ENCODE peak calls at places on chromosome 17, in eight cellular contexts. O is thoracic aorta, V is esophagus squamous epithelium, K is upper lobe of right lung, J is neural crest cell, Z is fibroblast of pulmonary artery, T is MM.1S, S is GM10248. C is an unnamed sample.

GRCh38 chr17:42720996-42721583 is 23.8 kb downstream of the EZH1 start:
- DNase-seq in K (no peak), J (peak; percentile 18), T (peak; percentile 82), S (peak; percentile 75), Z (peak; percentile 87), O (no peak), V (no peak), C (peak; percentile 74)

GRCh38 chr17:54891176-54891821 is 9.4 kb upstream of the TOM1L1 start:
- DNase-seq in O (no peak), J (peak; percentile 9), Z (peak; percentile 76), S (peak; percentile 20), V (no peak), K (no peak), T (peak; percentile 59), C (peak; percentile 27)

GRCh38 chr17:45584092-45585036 is 93.8 kb upstream of the PLEKHM1 start:
- DNase-seq in T (peak; percentile 92), Z (peak; percentile 39), J (peak; percentile 54), S (peak; percentile 80), V (no peak), O (no peak), K (peak; percentile 86), C (peak; percentile 82)

GRCh38 chr17:9575381-9576072 is at the start of gene STX8:
- DNase-seq in S (peak; percentile 88), K (peak; percentile 97), O (peak; percentile 71), T (peak; percentile 85), V (peak; percentile 52), J (peak; percentile 94), Z (peak; percentile 91), C (peak; percentile 88)

GRCh38 chr17:77602883-77603640 is 355.4 kb upstream of the TNRC6C start:
- DNase-seq in J (no peak), S (no peak), T (no peak), O (no peak), V (no peak), K (peak; percentile 39), Z (no peak), C (no peak)

GRCh38 chr17:2181206-2181983 is 122.2 kb downstream of the SMG6 start:
- DNase-seq in O (peak; percentile 71), Z (peak; percentile 96), S (no peak), V (no peak), K (no peak), J (no peak), T (no peak), C (no peak)

GRCh38 chr17:72950236-72950931 is 142.1 kb downstream of the SLC39A11 start:
- DNase-seq in S (no peak), J (no peak), T (no peak), Z (no peak), K (no peak), V (no peak), O (no peak), C (no peak)

GRCh38 chr17:58402679-58403078 is 14.7 kb downstream of the RNF43 start:
- DNase-seq in S (no peak), O (no peak), J (no peak), T (no peak), K (no peak), Z (peak; percentile 63), V (no peak), C (no peak)

GRCh38 chr17:73906896-73907600 is 262.8 kb upstream of the SDK2 start:
- DNase-seq in Z (no peak), V (no peak), T (no peak), O (no peak), K (no peak), J (no peak), S (no peak), C (no peak)

GRCh38 chr17:78343099-78343432 is 16.8 kb downstream of the SOCS3 start:
- DNase-seq in J (no peak), O (peak; percentile 74), T (no peak), V (no peak), S (no peak), K (peak; percentile 80), Z (peak; percentile 89), C (peak; percentile 53)

GRCh38 chr17:30519707-30520106 is 42.5 kb downstream of the GOSR1 start:
- DNase-seq in K (no peak), O (no peak), J (no peak), V (no peak), S (no peak), Z (peak; percentile 94), T (no peak), C (no peak)

GRCh38 chr17:70072900-70073299 is 2.1 kb upstream of the KCNJ16 start:
- DNase-seq in Z (no peak), S (no peak), O (no peak), K (no peak), T (no peak), V (no peak), J (no peak), C (no peak)

GRCh38 chr17:2844386-2844785 is 48.1 kb downstream of the RAP1GAP2 start:
- DNase-seq in S (no peak), V (no peak), T (no peak), K (no peak), O (no peak), J (no peak), Z (no peak), C (no peak)

GRCh38 chr17:47989700-47990099 is 18.8 kb downstream of the CDK5RAP3 start:
- DNase-seq in J (no peak), T (peak; percentile 83), Z (no peak), V (no peak), S (no peak), K (no peak), O (no peak), C (no peak)

GRCh38 chr17:28993645-28994426 is 12.0 kb downstream of the SEZ6 start:
- DNase-seq in S (no peak), V (no peak), O (no peak), T (no peak), J (no peak), Z (no peak), K (no peak), C (no peak)

GRCh38 chr17:35795007-35795870 is at the start of gene MMP28:
- DNase-seq in O (no peak), Z (no peak), K (peak; percentile 88), V (no peak), T (no peak), S (peak; percentile 46), J (no peak), C (peak; percentile 69)

GRCh38 chr17:53061446-53061845 is 761.3 kb upstream of the KIF2B start:
- DNase-seq in V (no peak), O (no peak), Z (no peak), T (no peak), J (no peak), S (no peak), K (no peak), C (no peak)

GRCh38 chr17:44081681-44082080 is 11.1 kb downstream of the G6PC3 start:
- DNase-seq in O (no peak), Z (no peak), V (no peak), T (no peak), J (no peak), K (no peak), S (no peak), C (no peak)

GRCh38 chr17:82418001-82418986 is at the start of the genes HEXD and OGFOD3:
- DNase-seq in V (no peak), S (peak; percentile 97), O (no peak), J (peak; percentile 73), T (peak; percentile 90), Z (peak; percentile 78), K (peak; percentile 94), C (peak; percentile 98)
- TF ChIP-seq CTCF in V (no peak), S (no peak), O (no peak), J (no peak), T (no peak), Z (no peak), K (no peak), C (no peak)

GRCh38 chr17:16327018-16327417 is 26.3 kb downstream of the CENPV start:
- DNase-seq in Z (no peak), T (no peak), J (no peak), S (no peak), K (no peak), V (no peak), O (no peak), C (no peak)

GRCh38 chr17:16325964-16326363 is 27.3 kb downstream of the CENPV start:
- DNase-seq in V (no peak), J (no peak), K (no peak), Z (no peak), T (no peak), S (no peak), O (no peak), C (no peak)

DNA sequence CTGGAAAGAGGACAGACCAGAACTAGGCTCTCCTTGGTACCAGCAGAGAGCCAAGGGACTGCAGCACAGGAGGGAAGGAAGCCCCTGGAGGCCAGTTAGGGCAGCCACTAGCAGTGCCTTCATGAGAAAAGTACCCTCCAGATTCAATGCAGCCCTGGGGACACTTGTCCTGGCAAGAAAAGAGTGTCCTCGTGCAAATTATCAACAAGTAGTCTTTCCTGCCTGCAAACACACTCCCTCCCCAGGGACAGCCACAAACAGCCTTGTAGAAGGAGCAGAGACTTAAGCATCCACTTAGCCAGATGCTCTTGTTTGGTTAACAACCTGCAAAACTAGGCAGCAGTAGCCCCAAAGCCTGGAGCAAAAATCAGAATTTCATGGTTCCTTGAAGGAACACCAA is 24.3 kb downstream of the CENPV start:
- DNase-seq in T (no peak), K (no peak), Z (peak; percentile 2), S (no peak), V (no peak), J (no peak), O (no peak), C (peak; percentile 41)
- TF ChIP-seq CTCF in T (no peak), K (no peak), Z (peak; percentile 22), S (no peak), V (no peak), J (no peak), O (no peak), C (no peak)

GRCh38 chr17:80926601-80927250 is 64.9 kb upstream of the CHMP6 start:
- DNase-seq in S (no peak), Z (no peak), O (no peak), T (no peak), V (no peak), J (no peak), K (peak; percentile 44), C (no peak)

GRCh38 chr17:80924111-80924806 is 67.4 kb upstream of the CHMP6 start:
- DNase-seq in T (no peak), S (no peak), O (no peak), K (peak; percentile 58), Z (no peak), J (no peak), V (no peak), C (no peak)

GRCh38 chr17:80923211-80924110 is 68.2 kb upstream of the CHMP6 start:
- DNase-seq in V (no peak), S (no peak), Z (no peak), K (peak; percentile 60), O (no peak), T (no peak), J (no peak), C (no peak)

GRCh38 chr17:80925668-80926067 is 66.0 kb upstream of the CHMP6 start:
- DNase-seq in S (no peak), Z (no peak), K (peak; percentile 61), V (no peak), T (no peak), O (no peak), J (no peak), C (no peak)

GRCh38 chr17:80924807-80925610 is 66.6 kb upstream of the CHMP6 start:
- DNase-seq in S (no peak), T (no peak), J (no peak), O (no peak), V (no peak), Z (no peak), K (peak; percentile 60), C (no peak)
- TF ChIP-seq CTCF in S (no peak), T (no peak), J (no peak), O (no peak), V (no peak), Z (no peak), K (no peak), C (no peak)

GRCh38 chr17:5793899-5794298 is 209.6 kb upstream of the NLRP1 start:
- DNase-seq in T (peak; percentile 39), K (no peak), V (no peak), S (no peak), J (no peak), O (no peak), Z (no peak), C (no peak)
- TF ChIP-seq CTCF in T (peak; percentile 52), K (no peak), V (no peak), S (no peak), J (peak; percentile 39), O (no peak), Z (no peak), C (peak; percentile 8)